ENCODE peak calls at places on chromosomes 7 and 10, in six cellular contexts. One of them, this sample, is unnamed.

GRCh38 chr7:157018997-157019591 is 8.6 kb upstream of the MNX1 start:
- DNase-seq in neural progenitor cell: peak; percentile 41
- DNase-seq in heart left ventricle: no peak
- DNase-seq in brain microvascular endothelial cell: no peak
- DNase-seq in Peyer's patch: no peak
- DNase-seq in K562: no peak
- DNase-seq in this sample: no peak

GRCh38 chr10:19932806-19933371 is 116.7 kb downstream of the PLXDC2 start:
- DNase-seq in heart left ventricle: no peak
- DNase-seq in brain microvascular endothelial cell: no peak
- DNase-seq in K562: no peak
- DNase-seq in neural progenitor cell: no peak
- DNase-seq in Peyer's patch: no peak
- DNase-seq in this sample: no peak

GRCh38 chr10:117175215-117175900 is 21.9 kb upstream of the KCNK18 start:
- DNase-seq in heart left ventricle: no peak
- DNase-seq in brain microvascular endothelial cell: no peak
- DNase-seq in K562: no peak
- DNase-seq in neural progenitor cell: no peak
- DNase-seq in Peyer's patch: no peak
- DNase-seq in this sample: peak; percentile 45

GRCh38 chr10:119803264-119803663 is 69.4 kb downstream of the MCMBP start:
- DNase-seq in heart left ventricle: no peak
- DNase-seq in brain microvascular endothelial cell: peak; percentile 61
- DNase-seq in K562: no peak
- DNase-seq in neural progenitor cell: no peak
- DNase-seq in Peyer's patch: no peak
- DNase-seq in this sample: no peak

GRCh38 chr10:132899054-132899750 is 43.2 kb downstream of the CFAP46 start:
- DNase-seq in Peyer's patch: no peak
- DNase-seq in heart left ventricle: peak; percentile 13
- DNase-seq in K562: no peak
- DNase-seq in neural progenitor cell: no peak
- DNase-seq in brain microvascular endothelial cell: no peak
- DNase-seq in this sample: no peak

GRCh38 chr10:19782430-19783089 is 33.7 kb upstream of the PLXDC2 start:
- DNase-seq in neural progenitor cell: no peak
- DNase-seq in K562: no peak
- DNase-seq in brain microvascular endothelial cell: no peak
- DNase-seq in heart left ventricle: no peak
- DNase-seq in Peyer's patch: no peak
- DNase-seq in this sample: no peak

GRCh38 chr7:29547465-29547864 is 16.2 kb upstream of the PRR15 start:
- DNase-seq in K562: no peak
- DNase-seq in neural progenitor cell: no peak
- DNase-seq in Peyer's patch: no peak
- DNase-seq in heart left ventricle: no peak
- DNase-seq in brain microvascular endothelial cell: no peak
- DNase-seq in this sample: no peak

GRCh38 chr10:21191512-21191911 is 294.4 kb upstream of the NEBL start:
- DNase-seq in Peyer's patch: no peak
- DNase-seq in heart left ventricle: no peak
- DNase-seq in brain microvascular endothelial cell: no peak
- DNase-seq in neural progenitor cell: no peak
- DNase-seq in K562: no peak
- DNase-seq in this sample: no peak

GRCh38 chr7:103851357-103851756 is 138.1 kb downstream of the RELN start:
- DNase-seq in heart left ventricle: no peak
- DNase-seq in neural progenitor cell: peak; percentile 63
- DNase-seq in K562: no peak
- DNase-seq in Peyer's patch: no peak
- DNase-seq in brain microvascular endothelial cell: peak; percentile 4
- DNase-seq in this sample: no peak

GRCh38 chr10:17123062-17123661 is 6.4 kb downstream of the CUBN start:
- DNase-seq in K562: no peak
- DNase-seq in neural progenitor cell: no peak
- DNase-seq in heart left ventricle: no peak
- DNase-seq in brain microvascular endothelial cell: peak; percentile 73
- DNase-seq in Peyer's patch: no peak
- DNase-seq in this sample: no peak

GRCh38 chr10:58856508-58857240 is 319.8 kb upstream of the PHYHIPL start:
- DNase-seq in K562: no peak
- DNase-seq in heart left ventricle: peak; percentile 47
- DNase-seq in brain microvascular endothelial cell: peak; percentile 97
- DNase-seq in Peyer's patch: no peak
- DNase-seq in neural progenitor cell: peak; percentile 52
- DNase-seq in this sample: no peak

GRCh38 chr10:17802966-17803365 is 6.2 kb upstream of the MRC1 start:
- DNase-seq in neural progenitor cell: no peak
- DNase-seq in Peyer's patch: no peak
- DNase-seq in K562: no peak
- DNase-seq in brain microvascular endothelial cell: peak; percentile 57
- DNase-seq in heart left ventricle: no peak
- DNase-seq in this sample: no peak

GRCh38 chr10:29658984-29659769 is 24.4 kb upstream of the SVIL start:
- DNase-seq in K562: peak; percentile 13
- DNase-seq in Peyer's patch: no peak
- DNase-seq in brain microvascular endothelial cell: peak; percentile 100
- DNase-seq in heart left ventricle: peak; percentile 50
- DNase-seq in neural progenitor cell: peak; percentile 36
- DNase-seq in this sample: peak; percentile 43

GRCh38 chr7:93821463-93821862 is 69.1 kb downstream of the TFPI2 start:
- DNase-seq in Peyer's patch: no peak
- DNase-seq in brain microvascular endothelial cell: no peak
- DNase-seq in heart left ventricle: no peak
- DNase-seq in neural progenitor cell: no peak
- DNase-seq in K562: no peak
- DNase-seq in this sample: no peak

GRCh38 chr10:17407040-17407439 is 47.4 kb downstream of the ST8SIA6 start:
- DNase-seq in neural progenitor cell: no peak
- DNase-seq in heart left ventricle: no peak
- DNase-seq in brain microvascular endothelial cell: no peak
- DNase-seq in K562: no peak
- DNase-seq in Peyer's patch: no peak
- DNase-seq in this sample: no peak

GRCh38 chr10:30893208-30893607 is 138.5 kb downstream of the ZNF438 start:
- DNase-seq in neural progenitor cell: no peak
- DNase-seq in Peyer's patch: no peak
- DNase-seq in brain microvascular endothelial cell: no peak
- DNase-seq in K562: no peak
- DNase-seq in heart left ventricle: no peak
- DNase-seq in this sample: no peak

GRCh38 chr7:5462216-5462615 is 38.6 kb upstream of the TNRC18 start:
- DNase-seq in K562: no peak
- DNase-seq in Peyer's patch: no peak
- DNase-seq in brain microvascular endothelial cell: no peak
- DNase-seq in neural progenitor cell: no peak
- DNase-seq in heart left ventricle: no peak
- DNase-seq in this sample: no peak

GRCh38 chr10:130137077-130137448 is 872 bp downstream of the GLRX3 start:
- DNase-seq in K562: peak; percentile 16
- DNase-seq in neural progenitor cell: peak; percentile 51
- DNase-seq in brain microvascular endothelial cell: peak; percentile 35
- DNase-seq in heart left ventricle: no peak
- DNase-seq in Peyer's patch: no peak
- DNase-seq in this sample: no peak

GRCh38 chr7:94436018-94436604 is 41.4 kb downstream of the COL1A2 start:
- DNase-seq in K562: peak; percentile 66
- DNase-seq in heart left ventricle: peak; percentile 56
- DNase-seq in brain microvascular endothelial cell: peak; percentile 73
- DNase-seq in Peyer's patch: peak; percentile 42
- DNase-seq in neural progenitor cell: peak; percentile 85
- DNase-seq in this sample: peak; percentile 9

GRCh38 chr7:18607025-18607424 is 111.5 kb downstream of the HDAC9 start:
- DNase-seq in Peyer's patch: no peak
- DNase-seq in heart left ventricle: no peak
- DNase-seq in neural progenitor cell: no peak
- DNase-seq in brain microvascular endothelial cell: no peak
- DNase-seq in K562: no peak
- DNase-seq in this sample: no peak

GRCh38 chr10:116880716-116881440 is 31.6 kb downstream of the ENO4 start:
- DNase-seq in heart left ventricle: no peak
- DNase-seq in K562: no peak
- DNase-seq in Peyer's patch: no peak
- DNase-seq in brain microvascular endothelial cell: peak; percentile 16
- DNase-seq in neural progenitor cell: peak; percentile 56
- DNase-seq in this sample: no peak

GRCh38 chr10:7168414-7168813 is 242.4 kb downstream of the SFMBT2 start:
- DNase-seq in K562: peak; percentile 42
- DNase-seq in heart left ventricle: no peak
- DNase-seq in neural progenitor cell: no peak
- DNase-seq in brain microvascular endothelial cell: no peak
- DNase-seq in Peyer's patch: no peak
- DNase-seq in this sample: no peak

GRCh38 chr10:72069751-72070501 is 18.4 kb downstream of the SPOCK2 start:
- DNase-seq in heart left ventricle: no peak
- DNase-seq in neural progenitor cell: peak; percentile 50
- DNase-seq in brain microvascular endothelial cell: no peak
- DNase-seq in K562: peak; percentile 55
- DNase-seq in Peyer's patch: no peak
- DNase-seq in this sample: no peak

GRCh38 chr10:42962902-42963231 is 114.0 kb upstream of the RET start:
- DNase-seq in neural progenitor cell: no peak
- DNase-seq in heart left ventricle: no peak
- DNase-seq in brain microvascular endothelial cell: no peak
- DNase-seq in K562: no peak
- DNase-seq in Peyer's patch: no peak
- DNase-seq in this sample: no peak

GRCh38 chr10:112565434-112566053 is 118.5 kb downstream of the VTI1A start:
- DNase-seq in brain microvascular endothelial cell: peak; percentile 85
- DNase-seq in K562: peak; percentile 22
- DNase-seq in Peyer's patch: no peak
- DNase-seq in neural progenitor cell: peak; percentile 79
- DNase-seq in heart left ventricle: no peak
- DNase-seq in this sample: no peak

DNA sequence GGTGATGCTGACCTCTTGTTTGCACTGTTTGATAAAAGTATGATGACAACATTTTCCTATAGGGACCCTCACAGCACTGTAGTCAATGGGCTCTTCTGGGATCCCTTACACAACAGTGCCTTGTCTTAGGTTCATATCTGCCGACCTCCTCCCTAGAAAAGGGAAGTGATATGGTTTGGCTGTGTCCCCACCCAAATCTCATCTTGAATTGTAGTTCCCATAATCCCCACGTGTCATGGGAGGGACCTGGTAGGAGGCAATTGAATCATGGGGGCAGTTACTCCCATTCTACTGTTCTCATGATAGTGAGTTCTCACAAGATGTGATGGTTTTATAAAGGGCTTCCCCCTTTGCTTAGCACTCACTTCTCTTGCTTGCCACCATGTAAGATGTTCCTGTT is 23.1 kb downstream of the ZC3HAV1 start:
- DNase-seq in brain microvascular endothelial cell: no peak
- DNase-seq in K562: no peak
- DNase-seq in Peyer's patch: no peak
- DNase-seq in neural progenitor cell: no peak
- DNase-seq in heart left ventricle: no peak
- DNase-seq in this sample: no peak
- H3K27ac ChIP-seq in brain microvascular endothelial cell: no peak overlapping the region
- H3K27ac ChIP-seq in K562: no peak overlapping the region
- H3K27ac ChIP-seq in Peyer's patch: no peak overlapping the region
- H3K27ac ChIP-seq in neural progenitor cell: no peak overlapping the region
- H3K27ac ChIP-seq in heart left ventricle: no peak overlapping the region
- H3K27ac ChIP-seq in this sample: no peak overlapping the region

GRCh38 chr10:568848-569247 is 120.6 kb downstream of the DIP2C start:
- DNase-seq in Peyer's patch: no peak
- DNase-seq in brain microvascular endothelial cell: no peak
- DNase-seq in K562: no peak
- DNase-seq in heart left ventricle: no peak
- DNase-seq in neural progenitor cell: no peak
- DNase-seq in this sample: no peak
- H3K27me3 ChIP-seq in Peyer's patch: no peaks in the 10 kb centered on the region
- H3K27me3 ChIP-seq in brain microvascular endothelial cell: no peaks in the 10 kb centered on the region
- H3K27me3 ChIP-seq in K562: peaks cover 37% of the 10 kb centered on the region
- H3K27me3 ChIP-seq in heart left ventricle: no peaks in the 10 kb centered on the region
- H3K27me3 ChIP-seq in neural progenitor cell: no peaks in the 10 kb centered on the region
- H3K27me3 ChIP-seq in this sample: no peaks in the 10 kb centered on the region

GRCh38 chr10:12701696-12702095 is 299.8 kb downstream of the CCDC3 start:
- DNase-seq in K562: no peak
- DNase-seq in Peyer's patch: no peak
- DNase-seq in heart left ventricle: no peak
- DNase-seq in neural progenitor cell: no peak
- DNase-seq in brain microvascular endothelial cell: no peak
- DNase-seq in this sample: no peak

GRCh38 chr10:12700557-12700874 is 301.0 kb downstream of the CCDC3 start:
- DNase-seq in Peyer's patch: no peak
- DNase-seq in heart left ventricle: no peak
- DNase-seq in brain microvascular endothelial cell: no peak
- DNase-seq in neural progenitor cell: no peak
- DNase-seq in K562: no peak
- DNase-seq in this sample: no peak

GRCh38 chr10:12699756-12700556 is 301.6 kb downstream of the CCDC3 start:
- DNase-seq in Peyer's patch: no peak
- DNase-seq in neural progenitor cell: no peak
- DNase-seq in brain microvascular endothelial cell: no peak
- DNase-seq in K562: no peak
- DNase-seq in heart left ventricle: no peak
- DNase-seq in this sample: no peak

GRCh38 chr10:12699258-12699700 is 302.2 kb downstream of the CCDC3 start:
- DNase-seq in heart left ventricle: no peak
- DNase-seq in neural progenitor cell: no peak
- DNase-seq in brain microvascular endothelial cell: no peak
- DNase-seq in K562: no peak
- DNase-seq in Peyer's patch: no peak
- DNase-seq in this sample: no peak

GRCh38 chr10:12697741-12698140 is 303.8 kb downstream of the CCDC3 start:
- DNase-seq in K562: no peak
- DNase-seq in brain microvascular endothelial cell: no peak
- DNase-seq in neural progenitor cell: no peak
- DNase-seq in Peyer's patch: no peak
- DNase-seq in heart left ventricle: no peak
- DNase-seq in this sample: no peak
- H3K27ac ChIP-seq in K562: no peak overlapping the region
- H3K27ac ChIP-seq in brain microvascular endothelial cell: no peak overlapping the region
- H3K27ac ChIP-seq in neural progenitor cell: no peak overlapping the region
- H3K27ac ChIP-seq in Peyer's patch: no peak overlapping the region
- H3K27ac ChIP-seq in heart left ventricle: no peak overlapping the region
- H3K27ac ChIP-seq in this sample: no peak overlapping the region

GRCh38 chr10:84567133-84567532 is 238.7 kb downstream of the CCSER2 start:
- DNase-seq in neural progenitor cell: peak; percentile 72
- DNase-seq in brain microvascular endothelial cell: no peak
- DNase-seq in K562: no peak
- DNase-seq in heart left ventricle: no peak
- DNase-seq in Peyer's patch: no peak
- DNase-seq in this sample: no peak

GRCh38 chr10:84563868-84564267 is 235.5 kb downstream of the CCSER2 start:
- DNase-seq in heart left ventricle: no peak
- DNase-seq in neural progenitor cell: no peak
- DNase-seq in brain microvascular endothelial cell: no peak
- DNase-seq in Peyer's patch: no peak
- DNase-seq in K562: no peak
- DNase-seq in this sample: no peak

GRCh38 chr10:84565881-84566280 is 237.5 kb downstream of the CCSER2 start:
- DNase-seq in heart left ventricle: no peak
- DNase-seq in neural progenitor cell: no peak
- DNase-seq in Peyer's patch: no peak
- DNase-seq in K562: no peak
- DNase-seq in brain microvascular endothelial cell: no peak
- DNase-seq in this sample: no peak

GRCh38 chr10:84563355-84563754 is 235.0 kb downstream of the CCSER2 start:
- DNase-seq in neural progenitor cell: no peak
- DNase-seq in Peyer's patch: no peak
- DNase-seq in brain microvascular endothelial cell: no peak
- DNase-seq in heart left ventricle: no peak
- DNase-seq in K562: no peak
- DNase-seq in this sample: no peak

GRCh38 chr10:84562592-84562991 is 234.2 kb downstream of the CCSER2 start:
- DNase-seq in heart left ventricle: no peak
- DNase-seq in K562: no peak
- DNase-seq in brain microvascular endothelial cell: no peak
- DNase-seq in neural progenitor cell: no peak
- DNase-seq in Peyer's patch: no peak
- DNase-seq in this sample: no peak
- H3K27me3 ChIP-seq in heart left ventricle: no peaks in the 10 kb centered on the region
- H3K27me3 ChIP-seq in K562: no peaks in the 10 kb centered on the region
- H3K27me3 ChIP-seq in brain microvascular endothelial cell: no peaks in the 10 kb centered on the region
- H3K27me3 ChIP-seq in neural progenitor cell: no peaks in the 10 kb centered on the region
- H3K27me3 ChIP-seq in Peyer's patch: no peaks in the 10 kb centered on the region
- H3K27me3 ChIP-seq in this sample: peaks cover 15% of the 10 kb centered on the region